ENCODE peak calls at places on chromosome 9, in seven cellular contexts. I, E, L, W, K, R and N are unnamed samples.
A peak's percentile ranks its signal among the peaks of the same experiment; 100 is the strongest.

GRCh38 chr9:90919883-90920282 is 118.3 kb downstream of the SYK start:
- DNase-seq in R (no peak), I (no peak), E (no peak), K (peak; percentile 48), W (no peak), L (peak; percentile 47), N (no peak)

GRCh38 chr9:132792547-132792946 is 85.5 kb downstream of the AK8 start:
- DNase-seq in W (no peak), I (no peak), E (no peak), R (no peak), K (no peak), L (no peak), N (no peak)

GRCh38 chr9:73807956-73808355 is 656.3 kb downstream of the ANXA1 start:
- DNase-seq in R (no peak), E (no peak), L (no peak), I (no peak), W (no peak), K (no peak), N (no peak)

GRCh38 chr9:87123830-87124229 is 176.5 kb upstream of the GAS1 start:
- DNase-seq in E (no peak), L (no peak), K (no peak), I (no peak), W (no peak), R (no peak), N (no peak)

GRCh38 chr9:116490321-116490720 is 196.8 kb upstream of the TRIM32 start:
- DNase-seq in L (no peak), W (no peak), E (no peak), R (no peak), I (no peak), K (no peak), N (peak; percentile 22)

GRCh38 chr9:31807574-31808256 is 576.7 kb upstream of the ACO1 start:
- DNase-seq in K (no peak), I (no peak), W (no peak), R (no peak), L (no peak), E (no peak), N (no peak)

GRCh38 chr9:134204041-134204440 is 39.7 kb upstream of the RNU6ATAC start:
- DNase-seq in R (no peak), I (no peak), K (peak; percentile 3), W (no peak), E (no peak), L (no peak), N (no peak)

GRCh38 chr9:36903541-36904435 is 130.3 kb downstream of the PAX5 start:
- DNase-seq in W (peak; percentile 31), I (no peak), R (no peak), E (no peak), L (peak; percentile 54), K (no peak), N (peak; percentile 70)

GRCh38 chr9:113998114-113998513 is 80.0 kb downstream of the AMBP start:
- DNase-seq in E (no peak), K (no peak), R (peak; percentile 14), L (peak; percentile 20), W (no peak), I (no peak), N (no peak)

GRCh38 chr9:113997610-113998009 is 80.5 kb downstream of the AMBP start:
- DNase-seq in R (peak; percentile 15), L (peak; percentile 30), I (no peak), E (no peak), W (no peak), K (no peak), N (no peak)

GRCh38 chr9:114000063-114000454 is 78.0 kb downstream of the AMBP start:
- DNase-seq in E (no peak), K (no peak), R (no peak), L (peak; percentile 17), W (no peak), I (no peak), N (no peak)

GRCh38 chr9:113999256-114000062 is 78.6 kb downstream of the AMBP start:
- DNase-seq in K (no peak), L (peak; percentile 35), I (no peak), E (no peak), W (no peak), R (peak; percentile 14), N (no peak)

DNA sequence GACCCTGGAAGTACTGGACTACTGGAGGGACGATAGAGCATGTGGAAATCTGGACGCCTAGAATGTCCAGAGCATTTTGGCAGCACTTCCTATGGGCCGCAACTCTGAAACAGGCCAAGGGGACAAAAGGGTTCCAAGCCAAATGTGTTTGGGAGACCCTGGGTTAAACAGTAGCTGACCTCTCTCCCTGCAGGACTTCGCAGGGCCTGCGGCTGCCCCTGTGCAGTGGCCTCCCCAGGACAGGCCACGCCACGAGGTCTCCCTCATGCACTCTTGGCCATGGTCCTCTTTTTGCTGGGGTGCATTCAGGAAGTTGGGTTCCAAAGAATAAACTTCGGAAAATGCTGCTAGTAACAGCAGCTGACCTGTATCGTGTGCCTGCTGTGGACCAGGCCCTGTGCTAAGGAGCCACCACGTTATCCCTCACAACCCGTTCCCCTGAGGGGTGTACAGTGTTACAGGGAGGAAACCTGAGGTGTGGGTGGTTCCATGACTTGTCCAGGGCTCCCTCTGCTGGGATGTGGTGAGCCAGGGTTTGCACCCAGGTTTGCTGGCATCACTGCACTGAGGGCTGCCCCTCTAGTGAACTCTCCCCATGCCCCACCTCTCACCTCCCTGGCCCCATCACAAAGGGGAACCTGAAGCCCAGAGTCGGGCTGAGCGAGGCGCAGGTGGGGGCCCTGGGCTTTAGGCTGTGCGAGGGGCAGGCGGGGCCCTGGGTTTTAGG is 79.4 kb downstream of the AMBP start:
- DNase-seq in L (peak; percentile 21), I (peak; percentile 27), E (no peak), R (peak; percentile 16), K (no peak), W (no peak), N (no peak)
- TF ChIP-seq CTCF in L (no peak), I (no peak), E (no peak), R (no peak), K (no peak), W (peak; percentile 54), N (peak; percentile 52)

GRCh38 chr9:76996700-76997099 is 22.8 kb upstream of the FOXB2 start:
- DNase-seq in K (peak; percentile 33), E (no peak), R (no peak), I (peak; percentile 64), L (no peak), W (peak; percentile 34), N (peak; percentile 33)

GRCh38 chr9:77003366-77003765 is 16.1 kb upstream of the FOXB2 start:
- DNase-seq in L (no peak), K (no peak), E (no peak), R (no peak), W (no peak), I (no peak), N (no peak)

GRCh38 chr9:76999261-76999660 is 20.2 kb upstream of the FOXB2 start:
- DNase-seq in I (no peak), K (no peak), E (no peak), L (no peak), R (no peak), W (no peak), N (no peak)

GRCh38 chr9:77005216-77005615 is 14.2 kb upstream of the FOXB2 start:
- DNase-seq in K (no peak), W (no peak), E (no peak), L (no peak), I (no peak), R (no peak), N (no peak)

GRCh38 chr9:77000330-77000729 is 19.1 kb upstream of the FOXB2 start:
- DNase-seq in I (no peak), E (no peak), K (no peak), W (no peak), L (no peak), R (no peak), N (no peak)
- TF ChIP-seq CTCF in I (no peak), E (no peak), K (no peak), W (no peak), L (no peak), R (no peak), N (no peak)

GRCh38 chr9:131678499-131679111 is 61.3 kb downstream of the RAPGEF1 start:
- DNase-seq in I (no peak), K (peak; percentile 82), E (peak; percentile 72), L (no peak), W (peak; percentile 96), R (peak; percentile 73), N (peak; percentile 95)

GRCh38 chr9:131679261-131680020 is 60.4 kb downstream of the RAPGEF1 start:
- DNase-seq in R (no peak), K (no peak), L (no peak), E (no peak), W (no peak), I (no peak), N (peak; percentile 26)

GRCh38 chr9:131676431-131676972 is 63.4 kb downstream of the RAPGEF1 start:
- DNase-seq in R (no peak), I (no peak), K (no peak), E (peak; percentile 59), L (no peak), W (peak; percentile 20), N (no peak)

GRCh38 chr9:131677051-131677444 is 62.8 kb downstream of the RAPGEF1 start:
- DNase-seq in L (no peak), I (no peak), K (no peak), E (no peak), W (peak; percentile 51), R (no peak), N (no peak)

DNA sequence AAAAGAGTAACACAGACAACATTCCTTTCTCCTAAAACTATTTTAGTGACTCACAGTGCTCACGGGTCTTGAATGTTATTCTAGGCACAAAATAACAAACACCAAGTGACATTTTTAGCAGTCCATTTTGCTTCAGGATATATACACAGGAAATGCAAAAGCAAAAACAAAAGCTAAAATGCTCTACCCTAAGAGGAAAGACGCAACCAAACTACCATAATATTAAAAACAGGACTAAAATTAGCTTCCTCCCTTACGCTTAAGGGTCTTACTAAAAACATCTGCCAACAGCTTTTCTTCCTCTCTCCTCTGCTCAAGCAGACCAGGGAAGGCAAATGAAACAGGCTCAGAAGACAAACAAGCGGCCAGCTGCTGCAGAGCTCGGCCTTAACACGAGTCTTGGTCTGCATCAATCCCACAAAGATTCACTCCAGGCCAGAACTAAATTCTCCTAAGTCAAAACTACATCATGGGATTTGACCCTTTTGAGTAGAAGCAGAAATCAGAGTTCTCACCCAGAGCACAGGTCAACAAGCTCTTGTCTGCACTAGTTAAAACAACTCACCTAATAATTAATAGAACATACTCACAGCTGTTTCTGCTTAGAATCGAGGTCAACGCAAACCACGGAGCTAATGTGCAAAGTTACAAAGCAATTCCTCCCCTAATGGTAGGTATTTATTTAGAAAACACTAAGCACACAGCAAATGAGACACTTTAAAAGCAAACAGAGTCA is 62.3 kb downstream of the RAPGEF1 start:
- DNase-seq in R (no peak), I (no peak), L (no peak), K (no peak), E (no peak), W (peak; percentile 70), N (peak; percentile 79)
- TF ChIP-seq CTCF in R (no peak), I (no peak), L (no peak), K (no peak), E (no peak), W (peak; percentile 37), N (peak; percentile 52)

GRCh38 chr9:120886490-120886967 is 9.5 kb upstream of the PHF19 start:
- DNase-seq in W (peak; percentile 80), I (no peak), L (no peak), E (no peak), K (peak; percentile 74), R (no peak), N (peak; percentile 64)
- TF ChIP-seq CTCF in W (no peak), I (no peak), L (no peak), E (no peak), K (no peak), R (no peak), N (no peak)

DNA sequence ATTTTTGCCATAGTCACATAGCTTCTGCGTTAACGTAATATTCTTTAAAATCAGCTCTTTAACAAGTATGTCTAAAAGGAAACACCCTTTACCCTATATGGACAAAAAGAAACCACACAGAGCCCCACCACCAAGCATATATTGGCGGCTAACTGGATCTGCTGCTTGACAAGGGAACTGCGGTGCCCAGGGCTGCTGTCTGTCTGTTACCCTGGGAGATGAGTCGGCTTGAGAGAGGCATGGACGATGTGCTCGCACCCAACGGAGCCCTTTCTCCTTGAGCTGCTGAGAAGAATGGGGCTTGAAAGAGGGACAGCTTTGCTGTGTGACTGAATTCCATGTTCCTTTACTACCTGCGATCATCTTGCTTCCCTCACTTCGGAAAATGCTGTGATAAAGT is 158.6 kb upstream of the SHB start:
- DNase-seq in I (no peak), E (peak; percentile 11), K (no peak), L (no peak), R (no peak), W (no peak), N (no peak)
- TF ChIP-seq CTCF in I (no peak), E (no peak), K (no peak), L (no peak), R (no peak), W (no peak), N (no peak)